ENCODE peak calls at places on chromosome 17, in four cellular contexts. B, Z, K and Y are unnamed samples. For H3K4me1, the result is how much of the 10 kb centered on the place peaks cover.

GRCh38 chr17:12958786-12959185 is 59.0 kb downstream of the ELAC2 start:
- DNase-seq in B (no peak), Z (no peak), K (no peak), Y (no peak)

GRCh38 chr17:5757306-5757907 is 173.1 kb upstream of the NLRP1 start:
- DNase-seq in B (no peak), Z (no peak), K (no peak), Y (no peak)

GRCh38 chr17:36933174-36934143 is 3.8 kb upstream of the LHX1 start:
- DNase-seq in B (no peak), Z (no peak), K (no peak), Y (no peak)

GRCh38 chr17:71917715-71918114 is 203.1 kb upstream of the SOX9 start:
- DNase-seq in B (no peak), Z (no peak), K (no peak), Y (no peak)

GRCh38 chr17:28379814-28380571 is 8.5 kb downstream of the SARM1 start:
- DNase-seq in B (no peak), Z (no peak), K (no peak), Y (no peak)

GRCh38 chr17:4209611-4210010 is 54.2 kb downstream of the ANKFY1 start:
- DNase-seq in B (no peak), Z (no peak), K (no peak), Y (no peak)

GRCh38 chr17:82126479-82127314 is 28.7 kb upstream of the FASN start:
- DNase-seq in B (no peak), Z (no peak), K (no peak), Y (no peak)

GRCh38 chr17:58535431-58535830 is 21.0 kb upstream of the MTMR4 start:
- DNase-seq in B (no peak), Z (no peak), K (no peak), Y (no peak)

GRCh38 chr17:62911106-62911505 is 54.9 kb upstream of the TANC2 start:
- DNase-seq in B (no peak), Z (no peak), K (no peak), Y (no peak)

GRCh38 chr17:63189930-63190329 is 223.9 kb downstream of the TANC2 start:
- DNase-seq in B (no peak), Z (no peak), K (no peak), Y (no peak)

GRCh38 chr17:35801583-35802224 is 6.3 kb upstream of the MMP28 start:
- DNase-seq in B (no peak), Z (no peak), K (peak), Y (no peak)

GRCh38 chr17:27545562-27546229 is 85.3 kb upstream of the LGALS9 start:
- DNase-seq in B (no peak), Z (no peak), K (no peak), Y (no peak)

GRCh38 chr17:81039854-81040758 is 5.2 kb downstream of the BAIAP2 start:
- DNase-seq in B (no peak), Z (no peak), K (no peak), Y (no peak)

GRCh38 chr17:46166692-46167249 is 26.5 kb downstream of the KANSL1 start:
- DNase-seq in B (no peak), Z (no peak), K (no peak), Y (no peak)

GRCh38 chr17:49850772-49851386 is 3.0 kb upstream of the TAC4 start:
- DNase-seq in B (no peak), Z (no peak), K (no peak), Y (no peak)

GRCh38 chr17:60840456-60840855 is 162.8 kb downstream of the BCAS3 start:
- DNase-seq in B (no peak), Z (no peak), K (no peak), Y (no peak)

GRCh38 chr17:58617563-58617962 is 74.3 kb downstream of the TEX14 start:
- DNase-seq in B (no peak), Z (no peak), K (no peak), Y (no peak)

GRCh38 chr17:44878627-44879221 is 20.5 kb downstream of the EFTUD2 start:
- DNase-seq in B (peak), Z (peak), K (no peak), Y (no peak)

GRCh38 chr17:65297916-65298315 is 160.7 kb downstream of the RGS9 start:
- DNase-seq in B (no peak), Z (no peak), K (no peak), Y (no peak)

GRCh38 chr17:83004791-83005380 is 74.5 kb upstream of the METRNL start:
- DNase-seq in B (no peak), Z (no peak), K (no peak), Y (peak)

DNA sequence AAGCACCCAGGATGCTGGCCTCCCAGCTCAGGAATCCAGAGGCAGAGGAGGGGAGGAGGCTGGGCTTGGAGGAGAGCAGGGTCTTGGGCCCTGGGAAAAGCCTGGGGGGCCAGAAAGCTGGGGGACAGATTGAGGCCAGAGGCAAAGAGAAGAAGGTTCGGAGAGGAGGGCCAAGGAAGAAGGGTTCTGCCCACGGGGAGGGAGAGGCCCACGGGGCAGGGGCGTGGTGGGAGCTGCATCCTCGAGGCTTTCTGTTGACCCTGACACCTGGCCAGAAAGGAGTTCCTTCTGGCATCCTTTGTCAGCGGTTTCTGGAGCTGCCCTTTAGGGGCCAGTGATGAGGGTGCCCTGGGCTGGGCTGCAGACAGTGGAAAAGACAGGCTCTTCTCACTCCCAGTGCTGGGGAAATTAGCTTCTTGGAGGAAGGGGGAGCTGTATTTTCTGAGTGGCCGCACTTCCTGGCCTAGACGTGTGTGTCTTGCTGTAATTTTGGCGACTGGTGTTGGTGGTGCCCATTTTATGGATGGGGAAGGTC is 308.7 kb downstream of the SEC14L1 start:
- DNase-seq in B (no peak), Z (no peak), K (no peak), Y (no peak)
- H3K4me1 ChIP-seq in B (half or more), Z (under half), K (half or more), Y (half or more)

GRCh38 chr17:57109393-57110151 is 24.5 kb downstream of the AKAP1 start:
- DNase-seq in B (no peak), Z (no peak), K (no peak), Y (no peak)

GRCh38 chr17:57106836-57107497 is 21.9 kb downstream of the AKAP1 start:
- DNase-seq in B (no peak), Z (no peak), K (no peak), Y (no peak)

GRCh38 chr17:57106107-57106835 is 21.2 kb downstream of the AKAP1 start:
- DNase-seq in B (no peak), Z (no peak), K (no peak), Y (no peak)

GRCh38 chr17:57108656-57109392 is 23.8 kb downstream of the AKAP1 start:
- DNase-seq in B (no peak), Z (no peak), K (no peak), Y (no peak)

DNA sequence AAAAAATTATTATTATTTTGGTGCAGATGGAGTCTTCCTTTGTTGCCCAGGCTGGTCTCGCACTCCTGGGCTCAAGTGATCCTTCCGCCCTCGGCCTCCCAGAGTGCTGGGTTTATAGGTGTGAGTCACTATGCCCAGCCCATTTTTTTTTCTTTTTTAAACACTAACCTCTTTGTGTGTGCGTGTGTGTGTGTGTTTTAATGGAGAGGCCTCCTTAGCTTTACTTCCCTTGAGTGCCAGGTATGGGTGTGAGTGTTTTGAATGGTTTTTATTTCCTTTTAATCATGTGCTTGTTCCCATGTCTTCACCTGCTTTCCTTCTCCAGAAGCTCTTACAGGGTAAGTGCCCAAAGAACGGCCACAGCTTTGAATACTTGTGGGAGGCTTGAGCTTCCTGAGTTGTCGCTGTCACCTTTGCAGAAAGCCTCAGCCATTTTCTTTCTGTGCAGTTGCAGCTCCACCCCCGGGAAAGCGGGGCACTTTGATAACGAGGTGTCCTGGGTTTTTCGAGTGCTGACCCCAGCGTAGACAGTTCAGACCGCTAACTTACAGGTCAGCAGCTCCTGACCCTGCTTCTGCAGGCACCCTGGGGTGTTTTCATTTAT is 22.6 kb downstream of the AKAP1 start:
- DNase-seq in B (peak), Z (no peak), K (peak), Y (no peak)
- TF ChIP-seq EP300 in B (no peak), Z (no peak), K (no peak), Y (no peak)

DNA sequence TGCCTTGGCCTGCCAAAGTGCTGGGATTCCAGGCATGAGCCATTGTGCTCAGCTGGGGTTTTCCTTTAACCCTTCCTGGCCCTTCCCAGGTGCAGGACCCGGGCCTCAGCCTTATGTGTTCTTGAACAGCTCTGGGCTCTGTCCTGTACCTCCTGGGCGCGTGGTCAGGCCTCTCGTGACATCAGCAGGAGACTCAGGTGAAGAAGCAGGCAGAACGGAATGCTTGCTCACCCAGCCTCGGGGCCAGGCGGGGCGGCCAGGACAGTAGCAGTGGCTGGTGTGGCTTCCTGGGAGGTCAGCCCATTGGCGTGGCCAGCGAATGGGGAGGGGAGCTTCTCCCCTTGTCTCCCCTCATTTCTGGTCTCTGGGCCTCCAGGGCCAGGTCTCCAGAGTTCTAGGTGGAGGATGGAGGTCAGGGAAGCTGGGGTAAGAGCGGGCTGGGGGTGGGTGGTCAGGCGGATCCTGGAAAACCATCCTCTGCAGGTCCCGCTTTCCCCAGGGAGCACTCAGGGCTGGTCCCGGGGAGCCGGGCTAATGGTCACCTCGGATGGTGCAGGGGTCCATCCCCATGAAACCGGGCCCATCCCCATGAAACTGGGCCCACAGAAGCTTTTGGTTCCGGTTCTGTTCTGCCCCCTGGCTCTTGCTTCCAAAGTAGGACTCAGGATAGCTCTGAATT is 281.5 kb downstream of the SEC14L1 start:
- DNase-seq in B (no peak), Z (no peak), K (no peak), Y (no peak)
- H3K4me1 ChIP-seq in B (under half), Z (half or more), K (half or more), Y (half or more)

DNA sequence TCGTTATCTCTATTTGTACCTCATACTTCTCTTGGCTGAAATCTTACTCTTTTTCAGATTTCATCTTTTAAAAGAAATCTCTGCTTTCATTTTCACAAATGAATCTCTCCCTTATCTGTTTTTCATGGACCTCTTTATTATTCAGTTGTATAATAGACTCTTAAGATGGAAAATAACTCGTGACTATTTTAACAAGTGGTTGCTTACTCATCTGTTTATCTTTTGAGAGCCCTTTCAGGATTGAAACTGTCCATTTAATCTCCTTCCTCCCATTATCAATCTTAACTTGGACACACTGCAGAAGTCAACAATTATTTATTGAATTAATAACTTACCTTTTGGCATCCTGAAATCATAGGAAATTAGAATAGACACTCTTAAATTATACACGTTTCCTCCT is 68.8 kb downstream of the ABCA8 start:
- DNase-seq in B (no peak), Z (no peak), K (no peak), Y (no peak)
- TF ChIP-seq EP300 in B (no peak), Z (no peak), K (no peak), Y (no peak)

DNA sequence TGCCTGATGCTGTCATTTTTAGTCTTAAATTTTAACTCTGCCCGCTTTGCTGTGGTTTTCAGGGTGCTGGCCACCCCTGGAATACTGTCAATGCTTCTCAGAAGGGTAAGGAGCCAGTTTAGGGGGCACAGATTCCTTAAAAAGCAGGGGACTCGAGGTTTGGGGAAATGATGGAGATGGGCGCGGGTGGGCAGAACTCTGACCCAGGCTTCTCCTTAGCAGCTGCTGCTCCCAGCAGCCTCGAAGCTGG is 23.7 kb downstream of the STAT5A start:
- DNase-seq in B (no peak), Z (no peak), K (no peak), Y (no peak)
- H3K4me1 ChIP-seq in B (half or more), Z (under half), K (under half), Y (under half)

DNA sequence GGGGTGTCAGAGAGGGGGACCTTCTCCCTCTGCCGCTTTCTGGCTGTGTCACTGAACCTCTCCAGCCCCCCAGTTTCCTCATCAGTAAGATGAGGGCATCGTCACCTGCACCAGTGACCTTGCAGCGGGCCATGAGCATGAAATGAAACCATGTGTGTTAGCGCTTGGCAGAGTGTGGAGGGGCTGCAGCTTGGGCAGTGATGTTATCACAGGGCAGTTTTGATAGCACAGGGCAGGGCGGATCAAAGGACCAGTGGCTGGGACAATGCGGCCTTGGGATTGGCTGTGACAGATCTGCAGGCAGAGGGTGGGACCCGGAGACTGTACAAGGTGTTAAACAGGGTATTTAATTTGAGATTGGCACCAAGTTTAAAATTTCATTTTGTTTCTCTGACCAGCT is 38.9 kb upstream of the NAT9 start:
- DNase-seq in B (no peak), Z (no peak), K (no peak), Y (no peak)
- TF ChIP-seq EP300 in B (no peak), Z (no peak), K (no peak), Y (no peak)

DNA sequence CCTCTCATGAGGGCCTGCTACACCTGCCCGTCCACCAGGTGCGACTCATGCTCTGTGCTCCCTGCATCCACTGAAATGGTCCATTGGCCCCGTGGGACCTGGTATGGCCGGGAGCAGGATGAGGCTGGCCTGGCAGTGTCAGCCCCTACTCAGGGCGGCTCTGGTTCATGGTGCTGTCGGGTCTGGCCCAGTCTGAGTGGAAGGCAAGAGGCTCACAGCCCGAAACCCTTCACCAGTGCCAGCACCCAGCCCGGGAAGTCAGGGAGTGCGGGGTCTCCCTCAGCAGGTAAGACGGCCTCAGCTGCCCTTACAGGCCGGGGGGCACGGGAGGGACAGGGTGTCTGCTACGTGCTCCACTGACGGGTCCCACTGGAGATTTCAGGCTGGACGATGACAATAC is 40.5 kb upstream of the RASD1 start:
- DNase-seq in B (no peak), Z (peak), K (no peak), Y (no peak)
- H3K4me1 ChIP-seq in B (under half), Z (half or more), K (under half), Y (under half)

DNA sequence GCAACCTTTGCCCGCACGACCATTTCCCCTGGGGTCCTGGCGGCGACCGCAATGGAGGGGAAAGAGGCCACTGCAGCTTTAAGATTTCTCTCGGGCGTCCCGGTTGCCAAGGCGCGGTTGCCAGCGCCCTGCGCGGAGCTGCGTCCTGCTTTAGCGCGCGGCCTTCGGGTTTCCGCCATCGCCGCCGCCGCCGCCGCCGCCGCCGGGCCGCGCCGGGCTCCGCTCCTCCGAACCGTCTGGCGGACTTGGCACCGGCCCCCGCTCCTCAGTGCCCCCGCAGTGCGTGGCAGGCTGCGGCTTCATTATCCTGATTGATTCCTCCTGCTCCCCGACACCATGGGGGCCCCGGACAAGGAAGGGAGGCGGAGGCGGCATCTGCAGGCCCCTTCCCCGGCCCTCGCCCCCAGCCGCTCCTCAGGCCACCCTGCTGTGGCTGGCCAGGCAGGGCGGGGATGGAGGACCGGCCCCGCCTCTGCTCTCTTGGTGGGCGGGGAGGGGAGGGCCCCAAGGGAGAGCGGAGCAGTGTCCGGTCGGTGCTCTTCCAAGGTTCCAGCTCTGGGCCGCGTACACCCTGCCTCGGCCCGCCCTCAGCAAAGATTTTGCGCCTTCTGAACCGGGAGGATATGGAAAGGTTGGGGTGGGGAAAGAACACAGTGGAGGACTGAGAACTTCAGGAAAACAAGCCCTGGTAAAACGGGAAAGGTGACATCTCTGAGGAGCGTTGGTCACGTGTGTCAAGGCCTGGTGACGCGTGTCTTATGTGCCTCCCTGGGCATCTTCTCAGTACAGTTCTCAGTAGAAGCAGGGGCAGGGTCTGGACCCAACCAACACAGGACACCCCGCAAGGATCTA is 34.0 kb downstream of the NEUROD2 start:
- DNase-seq in B (peak), Z (peak), K (peak), Y (no peak)
- TF ChIP-seq EP300 in B (no peak), Z (no peak), K (no peak), Y (no peak)

DNA sequence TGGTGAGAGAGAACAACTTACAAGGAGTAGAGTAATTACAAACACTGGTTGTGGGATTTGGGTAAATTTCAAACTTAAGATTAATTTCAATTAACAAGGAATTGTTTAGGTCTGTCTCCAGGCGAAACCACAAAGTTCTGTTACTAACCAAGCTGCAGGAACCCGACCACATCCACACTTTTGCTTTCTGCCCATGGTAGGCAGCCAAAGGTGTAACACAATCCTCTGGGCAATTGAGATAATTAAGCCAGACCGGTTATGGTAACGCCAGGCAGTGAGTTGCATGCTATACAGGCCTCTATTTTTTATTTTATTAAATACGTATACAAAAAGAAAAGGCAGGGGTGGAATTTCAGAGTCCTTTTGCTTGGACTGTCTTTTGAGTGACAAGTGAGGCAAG is 12.0 kb downstream of the KCNJ2 start:
- DNase-seq in B (no peak), Z (no peak), K (no peak), Y (no peak)
- H3K4me1 ChIP-seq in B (under half), Z (under half), K (under half), Y (under half)